ENCODE peak calls at places on chromosomes 6 and 20, in six cellular contexts. O is COR-L47; T is stimulated activated CD4-positive, alpha-beta T cell treated with anti-CD3 and anti-CD28 coated beads, TNF-alpha, amount 100 ng/mL, for 24 hours; M is CD8-positive, alpha-beta T cell; L is neural crest cell; Q is PC-3. J is an unnamed sample.

GRCh38 chr20:48916699-48917098 is 4.8 kb upstream of the ARFGEF2 start:
- DNase-seq in T (no peak), Q (no peak), L (no peak), M (no peak), O (no peak), J (no peak)

GRCh38 chr6:15911753-15912504 is 217.0 kb upstream of the MYLIP start:
- DNase-seq in Q (no peak), T (peak), M (no peak), L (no peak), O (no peak), J (no peak)

GRCh38 chr20:8646716-8647115 is 422.2 kb upstream of the PLCB4 start:
- DNase-seq in T (no peak), O (no peak), Q (no peak), M (no peak), L (no peak), J (no peak)

GRCh38 chr20:25007491-25008305 is 15.1 kb upstream of the APMAP start:
- DNase-seq in Q (no peak), T (no peak), O (no peak), L (no peak), M (no peak), J (no peak)

GRCh38 chr6:83215131-83216047 is 22.2 kb downstream of the RWDD2A start:
- DNase-seq in O (peak), Q (peak), L (peak), M (peak), T (peak), J (peak)

GRCh38 chr6:52221302-52221701 is 23.0 kb downstream of the IL17F start:
- DNase-seq in O (no peak), Q (no peak), M (no peak), T (no peak), L (no peak), J (no peak)

GRCh38 chr20:35395728-35396127 is 16.0 kb downstream of the UQCC1 start:
- DNase-seq in O (no peak), L (no peak), Q (no peak), T (no peak), M (no peak), J (no peak)

GRCh38 chr6:153412519-153412918 is 281.4 kb upstream of the RGS17 start:
- DNase-seq in O (no peak), M (no peak), T (no peak), Q (peak), L (no peak), J (no peak)

GRCh38 chr6:36677059-36677749 is 1.3 kb upstream of the CDKN1A start:
- DNase-seq in M (no peak), L (no peak), T (no peak), O (peak), Q (no peak), J (no peak)

GRCh38 chr6:10511477-10511876 is 9.7 kb upstream of the GCNT2 start:
- DNase-seq in Q (peak), M (no peak), L (no peak), O (no peak), T (no peak), J (no peak)

GRCh38 chr6:37077459-37078296 is 72.2 kb downstream of the FGD2 start:
- DNase-seq in O (no peak), M (no peak), Q (no peak), L (peak), T (no peak), J (no peak)

GRCh38 chr20:20603339-20603990 is 109.0 kb downstream of the RALGAPA2 start:
- DNase-seq in Q (no peak), L (no peak), T (no peak), M (no peak), O (peak), J (peak)

GRCh38 chr20:18428490-18429173 is 38.2 kb downstream of the DZANK1 start:
- DNase-seq in T (no peak), M (no peak), Q (peak), L (no peak), O (no peak), J (no peak)

GRCh38 chr20:62011403-62011791 is 54.3 kb downstream of the TAF4 start:
- DNase-seq in M (no peak), T (no peak), O (no peak), L (no peak), Q (no peak), J (no peak)

GRCh38 chr6:29490552-29490951 is 2.8 kb upstream of the MAS1L start:
- DNase-seq in Q (no peak), L (no peak), M (no peak), T (no peak), O (no peak), J (no peak)

GRCh38 chr6:129624488-129624887 is 85.5 kb downstream of the ARHGAP18 start:
- DNase-seq in O (no peak), L (no peak), T (no peak), Q (no peak), M (no peak), J (no peak)

GRCh38 chr6:99662616-99663015 is 56.0 kb downstream of the PRDM13 start:
- DNase-seq in T (no peak), M (no peak), Q (no peak), O (no peak), L (no peak), J (no peak)

GRCh38 chr6:166615059-166615770 is 11.8 kb downstream of the RPS6KA2 start:
- DNase-seq in M (no peak), T (no peak), Q (no peak), O (no peak), L (no peak), J (no peak)

GRCh38 chr6:41377071-41377470 is 41.7 kb downstream of the NCR2 start:
- DNase-seq in L (no peak), O (no peak), M (no peak), T (no peak), Q (no peak), J (no peak)

GRCh38 chr6:157561929-157562810 is 181.2 kb downstream of the ZDHHC14 start:
- DNase-seq in L (no peak), M (no peak), T (no peak), O (no peak), Q (no peak), J (no peak)

GRCh38 chr6:56555438-56555872 is 87.2 kb downstream of the DST start:
- DNase-seq in M (no peak), Q (no peak), T (no peak), O (peak), L (no peak), J (peak)

GRCh38 chr6:71190809-71191208 is 97.8 kb upstream of the OGFRL1 start:
- DNase-seq in T (no peak), O (peak), L (no peak), Q (peak), M (no peak), J (no peak)

GRCh38 chr20:22716824-22717351 is 132.5 kb upstream of the FOXA2 start:
- DNase-seq in Q (peak), L (no peak), M (no peak), O (no peak), T (no peak), J (no peak)

GRCh38 chr6:43509984-43510826 is at the start of gene LRRC73:
- DNase-seq in T (peak), Q (peak), M (peak), L (peak), O (peak), J (peak)

GRCh38 chr20:39789411-39789810 is 827.3 kb downstream of the DHX35 start:
- DNase-seq in M (no peak), O (no peak), T (no peak), L (no peak), Q (no peak), J (no peak)

GRCh38 chr20:56018194-56018593 is 12.9 kb upstream of the CBLN4 start:
- DNase-seq in L (no peak), M (no peak), Q (no peak), T (no peak), O (no peak), J (no peak)

GRCh38 chr6:75334266-75335040 is 49.9 kb upstream of the TMEM30A start:
- DNase-seq in M (no peak), L (no peak), Q (peak), O (no peak), T (no peak), J (no peak)

GRCh38 chr20:2246081-2246491 is 49.7 kb upstream of the TGM3 start:
- DNase-seq in T (no peak), M (no peak), O (no peak), L (no peak), Q (no peak), J (no peak)

GRCh38 chr6:33752139-33753015 is 5.7 kb upstream of the IP6K3 start:
- DNase-seq in T (no peak), Q (no peak), M (no peak), O (peak), L (no peak), J (peak)

GRCh38 chr6:1627884-1628550 is 18.3 kb downstream of the FOXC1 start:
- DNase-seq in T (no peak), O (no peak), Q (no peak), L (no peak), M (no peak), J (no peak)

GRCh38 chr6:129635396-129636164 is 74.4 kb downstream of the ARHGAP18 start:
- DNase-seq in Q (no peak), O (no peak), L (no peak), M (no peak), T (no peak), J (no peak)

GRCh38 chr6:165774903-165775608 is 112.0 kb upstream of the PDE10A start:
- DNase-seq in T (no peak), L (no peak), O (peak), Q (no peak), M (no peak), J (peak)

GRCh38 chr6:13677878-13678254 is 33.8 kb downstream of the RANBP9 start:
- DNase-seq in T (no peak), O (no peak), L (no peak), M (no peak), Q (no peak), J (no peak)

GRCh38 chr6:3230275-3231212 is 3.1 kb upstream of the TUBB2B start:
- DNase-seq in L (peak), T (no peak), O (peak), Q (no peak), M (no peak), J (peak)

GRCh38 chr6:1612386-1612893 is 2.7 kb downstream of the FOXC1 start:
- DNase-seq in M (no peak), T (no peak), L (no peak), O (no peak), Q (peak), J (no peak)

GRCh38 chr6:32118782-32119628 is 9.0 kb downstream of the ATF6B start:
- DNase-seq in O (peak), L (peak), Q (peak), M (peak), T (peak), J (peak)

GRCh38 chr6:38279423-38279822 is 360.3 kb downstream of the BTBD9 start:
- DNase-seq in Q (peak), T (no peak), L (no peak), M (no peak), O (no peak), J (no peak)

J was measured in SHP77.